ENCODE peak calls at places on chromosomes 11 and 22, in four cellular contexts. Z is ovary, B is GM12878, O is kidney. J is an unnamed sample.
A peak's percentile ranks its signal among the peaks of the same experiment; 100 is the strongest.

GRCh38 chr11:93729129-93729616 is 12.1 kb downstream of the TAF1D start:
- DNase-seq in Z (no peak), B (no peak), O (no peak), J (no peak)

GRCh38 chr11:70829160-70829899 is 423.0 kb downstream of the SHANK2 start:
- DNase-seq in Z (no peak), B (no peak), O (no peak), J (no peak)

GRCh38 chr11:86553322-86553721 is 119.1 kb downstream of the ME3 start:
- DNase-seq in Z (no peak), B (no peak), O (no peak), J (no peak)

GRCh38 chr11:6813651-6814050 is 14.2 kb upstream of the OR6A2 start:
- DNase-seq in Z (no peak), B (no peak), O (no peak), J (no peak)

GRCh38 chr11:2092956-2093412 is 46.2 kb downstream of the IGF2 start:
- DNase-seq in Z (no peak), B (no peak), O (peak; percentile 89), J (peak; percentile 77)

GRCh38 chr11:2768471-2769408 is 68.9 kb upstream of the KCNQ1OT1 start:
- DNase-seq in Z (no peak), B (no peak), O (peak; percentile 50), J (peak; percentile 18)

GRCh38 chr11:71209181-71209580 is 43.2 kb downstream of the SHANK2 start:
- DNase-seq in Z (no peak), B (no peak), O (peak; percentile 35), J (no peak)

GRCh38 chr11:131373326-131373725 is 2.9 kb downstream of the NTM start:
- DNase-seq in Z (no peak), B (no peak), O (no peak), J (no peak)

GRCh38 chr11:116703421-116703820 is 69.4 kb downstream of the BUD13 start:
- DNase-seq in Z (no peak), B (no peak), O (no peak), J (no peak)

GRCh38 chr11:44066732-44067131 is 662 bp downstream of the ACCS start:
- DNase-seq in Z (peak; percentile 36), B (no peak), O (no peak), J (no peak)

GRCh38 chr11:74265256-74265655 is 46.2 kb downstream of the P4HA3 start:
- DNase-seq in Z (no peak), B (no peak), O (no peak), J (no peak)

GRCh38 chr11:11842426-11843008 is 745 bp downstream of the USP47 start:
- DNase-seq in Z (no peak), B (peak; percentile 45), O (no peak), J (peak; percentile 62)

GRCh38 chr11:82756765-82757650 is 23.3 kb upstream of the FAM181B start:
- DNase-seq in Z (no peak), B (no peak), O (no peak), J (no peak)

GRCh38 chr11:68128682-68129327 is 7.6 kb upstream of the CHKA start:
- DNase-seq in Z (peak; percentile 87), B (no peak), O (peak; percentile 83), J (peak; percentile 71)

GRCh38 chr22:40567626-40568328 is 68.7 kb downstream of the MRTFA start:
- DNase-seq in Z (no peak), B (no peak), O (no peak), J (no peak)

GRCh38 chr22:48315415-48316244 is 1512.0 kb downstream of the BRD1 start:
- DNase-seq in Z (peak; percentile 21), B (no peak), O (peak; percentile 72), J (no peak)

GRCh38 chr11:93504110-93505095 is 38.8 kb downstream of the SMCO4 start:
- DNase-seq in Z (no peak), B (no peak), O (no peak), J (no peak)

GRCh38 chr11:69461272-69461962 is 20.0 kb upstream of the LINC01488 start:
- DNase-seq in Z (no peak), B (no peak), O (peak; percentile 29), J (peak; percentile 28)

GRCh38 chr11:126332221-126332711 is 23.2 kb upstream of the ST3GAL4 start:
- DNase-seq in Z (peak; percentile 81), B (no peak), O (peak; percentile 83), J (peak; percentile 52)

GRCh38 chr11:126538071-126538470 is 182.6 kb downstream of the ST3GAL4 start:
- DNase-seq in Z (no peak), B (no peak), O (no peak), J (no peak)

DNA sequence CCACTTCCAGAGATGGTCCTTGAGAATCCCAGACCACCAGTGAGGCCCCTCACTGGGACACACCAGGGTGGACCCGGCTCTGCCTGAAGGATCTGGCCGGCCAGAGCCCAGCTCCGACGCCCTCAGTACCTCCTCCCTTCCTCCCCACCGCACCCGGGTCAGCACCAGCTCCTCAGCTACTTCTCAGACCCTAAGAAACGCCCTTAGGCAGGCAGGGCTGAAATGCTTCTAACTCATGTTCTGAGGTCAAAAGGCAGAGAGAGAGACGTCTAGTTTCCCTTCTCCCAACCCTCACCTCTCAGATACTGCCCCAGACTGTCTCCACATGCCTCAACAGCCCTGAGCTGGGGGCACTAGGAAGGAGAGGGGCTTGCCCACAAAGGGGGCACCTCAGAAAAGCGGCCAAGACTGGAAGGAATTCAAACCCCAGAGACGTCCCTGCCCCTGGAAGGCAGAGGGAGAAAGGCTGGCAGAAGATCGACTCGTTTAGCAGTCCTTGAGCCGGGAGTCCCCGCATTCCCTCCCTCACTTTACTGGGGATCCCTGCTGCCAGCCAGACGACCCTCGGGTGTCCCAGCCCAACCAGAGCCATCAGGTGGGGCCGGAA is 539 bp downstream of the USH1C start:
- DNase-seq in Z (no peak), B (no peak), O (no peak), J (no peak)
- H3K4me3 ChIP-seq in Z (peak overlapping the region; percentile 26), B (no peak overlapping the region), O (peak overlapping the region; percentile 64), J (no peak overlapping the region)

GRCh38 chr22:32751065-32751739 is 50.3 kb upstream of the TIMP3 start:
- DNase-seq in Z (no peak), B (no peak), O (no peak), J (no peak)

GRCh38 chr22:32753591-32753990 is 47.9 kb upstream of the TIMP3 start:
- DNase-seq in Z (no peak), B (no peak), O (no peak), J (no peak)

GRCh38 chr22:32752868-32753520 is 48.5 kb upstream of the TIMP3 start:
- DNase-seq in Z (no peak), B (no peak), O (no peak), J (peak; percentile 62)

GRCh38 chr22:32754413-32755041 is 47.0 kb upstream of the TIMP3 start:
- DNase-seq in Z (no peak), B (no peak), O (no peak), J (peak; percentile 40)

DNA sequence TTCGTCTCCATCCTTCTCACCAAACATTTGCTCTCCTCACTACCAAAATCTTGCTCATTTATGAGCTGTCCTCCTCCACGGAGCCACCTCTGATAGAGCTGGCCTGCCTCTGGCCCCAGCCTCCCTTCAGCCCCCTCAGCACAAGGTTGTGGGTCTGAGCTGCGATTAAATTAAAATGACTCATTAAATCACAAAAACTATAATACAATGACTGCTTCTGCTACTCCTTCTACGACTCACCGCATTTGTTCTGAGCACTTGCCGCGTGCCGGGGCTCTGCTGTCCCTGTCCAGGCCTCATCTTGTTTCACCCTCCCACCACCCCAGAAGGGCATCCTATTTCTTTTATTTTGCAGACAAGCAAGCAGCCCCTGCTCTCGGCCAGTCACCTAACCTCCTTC is 49.2 kb upstream of the TIMP3 start:
- DNase-seq in Z (no peak), B (no peak), O (no peak), J (no peak)
- H3K27ac ChIP-seq in Z (no peak overlapping the region), B (no peak overlapping the region), O (no peak overlapping the region), J (peak overlapping the region; percentile 73)

GRCh38 chr11:119066481-119066880 is 1.1 kb upstream of the VPS11 start:
- DNase-seq in Z (no peak), B (no peak), O (no peak), J (no peak)
- H3K4me3 ChIP-seq in Z (peak overlapping the region; percentile 84), B (peak overlapping the region; percentile 80), O (peak overlapping the region; percentile 81), J (peak overlapping the region; percentile 75)

GRCh38 chr22:32636884-32637283 is 162.3 kb downstream of the FBXO7 start:
- DNase-seq in Z (no peak), B (no peak), O (no peak), J (no peak)

GRCh38 chr22:32634424-32634981 is 159.9 kb downstream of the FBXO7 start:
- DNase-seq in Z (no peak), B (no peak), O (no peak), J (no peak)

GRCh38 chr22:32628626-32629587 is 154.3 kb downstream of the FBXO7 start:
- DNase-seq in Z (no peak), B (no peak), O (no peak), J (no peak)

GRCh38 chr22:32631507-32632245 is 157.1 kb downstream of the FBXO7 start:
- DNase-seq in Z (no peak), B (no peak), O (no peak), J (no peak)

DNA sequence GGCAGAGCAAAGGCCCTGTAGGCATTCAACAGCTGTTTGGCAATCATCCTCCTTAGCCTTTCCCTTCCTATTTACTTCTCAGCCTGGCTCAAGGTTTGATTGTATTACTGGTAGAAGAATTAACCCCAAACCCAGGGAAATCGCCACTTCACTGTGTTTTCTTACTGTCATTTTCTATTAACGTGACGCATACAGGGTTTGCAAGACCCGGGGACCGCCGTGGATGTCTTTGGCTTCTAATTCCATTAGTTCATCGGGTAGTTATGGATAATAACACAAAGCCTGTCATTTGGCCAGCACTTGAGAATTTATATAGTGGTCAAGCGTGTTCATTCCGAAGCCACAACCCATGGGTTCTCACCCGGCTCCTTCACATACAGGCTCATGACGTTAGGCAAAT is 158.0 kb downstream of the FBXO7 start:
- DNase-seq in Z (no peak), B (no peak), O (no peak), J (no peak)
- H3K27ac ChIP-seq in Z (no peak overlapping the region), B (no peak overlapping the region), O (no peak overlapping the region), J (peak overlapping the region; percentile 20)

GRCh38 chr11:119222308-119222707 is 16.2 kb downstream of the CBL start:
- DNase-seq in Z (no peak), B (no peak), O (no peak), J (no peak)
- H3K4me3 ChIP-seq in Z (no peak overlapping the region), B (no peak overlapping the region), O (no peak overlapping the region), J (no peak overlapping the region)

J was measured in heart left ventricle.